ENCODE peak calls at places on chromosomes 7 and 10, in six cellular contexts. J is pulmonary artery endothelial cell; Z is A549; A is stimulated activated CD4-positive, alpha-beta T cell treated with anti-CD3 and anti-CD28 coated beads, Interleukin-4, amount 100 ng/mL, for 48 hours; O is nephron progenitor cell; T is aorta. H is an unnamed sample.

GRCh38 chr10:28805390-28805789 is 128.1 kb downstream of the BAMBI start:
- DNase-seq in J (no peak), Z (no peak), A (no peak), O (no peak), T (no peak), H (no peak)

GRCh38 chr10:86962981-86963310 is 4.5 kb downstream of the SNCG start:
- DNase-seq in J (no peak), Z (no peak), A (no peak), O (no peak), T (no peak), H (no peak)

GRCh38 chr7:93884541-93884940 is 6.0 kb downstream of the TFPI2 start:
- DNase-seq in J (no peak), Z (no peak), A (no peak), O (no peak), T (no peak), H (no peak)

GRCh38 chr10:5477948-5478693 is 21.2 kb downstream of the CALML5 start:
- DNase-seq in J (no peak), Z (no peak), A (no peak), O (no peak), T (no peak), H (no peak)

GRCh38 chr10:99964791-99965190 is 45.0 kb downstream of the DNMBP start:
- DNase-seq in J (no peak), Z (no peak), A (no peak), O (no peak), T (no peak), H (no peak)

GRCh38 chr7:23299770-23300300 is 696 bp downstream of the MALSU1 start:
- DNase-seq in J (no peak), Z (peak; percentile 26), A (no peak), O (no peak), T (no peak), H (no peak)

GRCh38 chr7:1004018-1004880 is 21.3 kb downstream of the CYP2W1 start:
- DNase-seq in J (no peak), Z (no peak), A (no peak), O (no peak), T (no peak), H (no peak)

GRCh38 chr10:3071405-3072198 is 4.3 kb downstream of the PFKP start:
- DNase-seq in J (peak; percentile 89), Z (peak; percentile 95), A (no peak), O (no peak), T (no peak), H (no peak)

GRCh38 chr7:341841-342638 is 52.1 kb downstream of the FOXL3 start:
- DNase-seq in J (no peak), Z (no peak), A (no peak), O (no peak), T (peak; percentile 71), H (peak; percentile 95)

GRCh38 chr7:81244213-81244612 is 325.4 kb upstream of the SEMA3C start:
- DNase-seq in J (no peak), Z (no peak), A (no peak), O (no peak), T (no peak), H (no peak)

GRCh38 chr10:69360485-69361302 is 56.0 kb downstream of the TACR2 start:
- DNase-seq in J (no peak), Z (peak; percentile 94), A (no peak), O (no peak), T (peak; percentile 85), H (no peak)

GRCh38 chr10:132715791-132716680 is 69.9 kb downstream of the NKX6-2 start:
- DNase-seq in J (no peak), Z (no peak), A (no peak), O (peak; percentile 0), T (peak; percentile 25), H (no peak)

GRCh38 chr7:129612112-129613015 is 844 bp downstream of the NRF1 start:
- DNase-seq in J (no peak), Z (peak; percentile 23), A (peak; percentile 13), O (no peak), T (peak; percentile 69), H (peak; percentile 56)

GRCh38 chr7:146084086-146084485 is 32.5 kb upstream of the CNTNAP2 start:
- DNase-seq in J (no peak), Z (no peak), A (no peak), O (no peak), T (no peak), H (no peak)

GRCh38 chr10:126907423-126907970 is 2.3 kb downstream of the DOCK1 start:
- DNase-seq in J (no peak), Z (no peak), A (no peak), O (no peak), T (peak; percentile 20), H (no peak)

GRCh38 chr7:116177009-116177408 is 33.3 kb upstream of the TES start:
- DNase-seq in J (no peak), Z (no peak), A (no peak), O (no peak), T (no peak), H (no peak)

GRCh38 chr7:79610301-79610700 is 156.8 kb upstream of the MAGI2 start:
- DNase-seq in J (no peak), Z (no peak), A (no peak), O (no peak), T (no peak), H (no peak)

GRCh38 chr7:130966246-130967009 is 232.4 kb upstream of the KLF14 start:
- DNase-seq in J (no peak), Z (no peak), A (no peak), O (no peak), T (no peak), H (no peak)

GRCh38 chr7:163971-164881 is 28.1 kb upstream of the FAM20C start:
- DNase-seq in J (no peak), Z (no peak), A (no peak), O (no peak), T (peak; percentile 38), H (no peak)